ENCODE peak calls at places on chromosomes 1 and 21, in four cellular contexts. E, J, O and L are unnamed samples.

GRCh38 chr21:45309541-45310381 is 22.1 kb upstream of the POFUT2 start:
- DNase-seq in E (no peak), J (no peak), O (no peak), L (peak; percentile 6)

GRCh38 chr1:186078245-186078644 is 296.8 kb downstream of the TPR start:
- DNase-seq in J (no peak), E (no peak), O (peak; percentile 28), L (no peak)

GRCh38 chr1:159916240-159917051 is 8.9 kb downstream of the TAGLN2 start:
- DNase-seq in O (no peak), J (peak; percentile 60), E (no peak), L (no peak)

GRCh38 chr1:213884942-213885341 is 102.8 kb upstream of the PROX1 start:
- DNase-seq in O (no peak), E (no peak), J (no peak), L (no peak)

GRCh38 chr1:204725821-204726448 is 40.4 kb upstream of the LRRN2 start:
- DNase-seq in O (no peak), J (peak; percentile 19), E (no peak), L (no peak)

GRCh38 chr1:178057131-178057765 is 36.7 kb upstream of the RASAL2 start:
- DNase-seq in J (no peak), O (no peak), E (no peak), L (no peak)

GRCh38 chr1:43994794-43995790 is 3.7 kb downstream of the CCDC24 start:
- DNase-seq in E (peak; percentile 77), O (no peak), J (peak; percentile 40), L (peak; percentile 74)

GRCh38 chr1:64911326-64911725 is 55.0 kb downstream of the JAK1 start:
- DNase-seq in E (no peak), O (no peak), J (no peak), L (no peak)

GRCh38 chr1:63405021-63405420 is 37.6 kb downstream of the ALG6 start:
- DNase-seq in E (no peak), O (no peak), J (no peak), L (no peak)

GRCh38 chr1:54649130-54649898 is 7.7 kb downstream of the MROH7 start:
- DNase-seq in J (peak; percentile 70), E (no peak), O (no peak), L (no peak)

GRCh38 chr1:174775621-174776020 is 224.1 kb upstream of the CACYBP start:
- DNase-seq in O (no peak), E (no peak), J (no peak), L (no peak)

GRCh38 chr1:154987326-154987725 is 4.2 kb downstream of the FLAD1 start:
- DNase-seq in O (no peak), E (no peak), J (no peak), L (no peak)

GRCh38 chr1:111202707-111203623 is 2.5 kb upstream of the DENND2D start:
- DNase-seq in E (no peak), O (no peak), J (peak; percentile 35), L (no peak)

GRCh38 chr1:29254346-29254745 is 18.0 kb downstream of the PTPRU start:
- DNase-seq in E (no peak), O (no peak), J (no peak), L (no peak)

GRCh38 chr1:84171471-84171870 is 27.4 kb downstream of the PRKACB start:
- DNase-seq in E (no peak), J (no peak), O (no peak), L (no peak)

GRCh38 chr1:84168783-84169182 is 24.7 kb downstream of the PRKACB start:
- DNase-seq in O (no peak), E (no peak), J (no peak), L (no peak)

GRCh38 chr1:84170171-84170570 is 26.1 kb downstream of the PRKACB start:
- DNase-seq in O (no peak), J (no peak), E (no peak), L (no peak)

GRCh38 chr1:84174051-84174556 is 30.0 kb downstream of the PRKACB start:
- DNase-seq in J (peak; percentile 16), O (no peak), E (no peak), L (no peak)
- TF ChIP-seq ATF3 in J (no peak), O (no peak), E (no peak), L (no peak)

DNA sequence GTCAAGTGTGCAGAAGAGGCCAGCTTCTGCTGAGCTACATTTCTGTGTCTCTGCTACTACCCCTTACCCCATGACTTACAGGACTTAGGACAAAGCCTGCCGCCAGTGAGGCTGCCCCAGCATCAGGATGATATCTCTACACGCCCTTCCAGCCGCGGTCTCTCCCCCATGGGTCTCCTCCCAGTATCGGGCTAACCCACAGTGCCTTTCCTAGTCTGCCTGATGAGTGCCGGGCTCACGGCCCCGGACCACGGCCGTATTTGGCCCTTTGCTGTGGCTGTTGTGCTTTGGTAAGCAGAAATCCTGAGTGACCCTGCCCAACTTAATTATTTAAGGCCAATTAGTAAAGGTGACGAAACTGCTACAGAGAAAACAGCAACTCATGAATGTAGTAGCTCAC is 123.1 kb upstream of the IFFO2 start:
- DNase-seq in E (no peak), O (no peak), J (no peak), L (no peak)
- TF ChIP-seq TCF7 in E (no peak), O (no peak), J (no peak), L (no peak)

DNA sequence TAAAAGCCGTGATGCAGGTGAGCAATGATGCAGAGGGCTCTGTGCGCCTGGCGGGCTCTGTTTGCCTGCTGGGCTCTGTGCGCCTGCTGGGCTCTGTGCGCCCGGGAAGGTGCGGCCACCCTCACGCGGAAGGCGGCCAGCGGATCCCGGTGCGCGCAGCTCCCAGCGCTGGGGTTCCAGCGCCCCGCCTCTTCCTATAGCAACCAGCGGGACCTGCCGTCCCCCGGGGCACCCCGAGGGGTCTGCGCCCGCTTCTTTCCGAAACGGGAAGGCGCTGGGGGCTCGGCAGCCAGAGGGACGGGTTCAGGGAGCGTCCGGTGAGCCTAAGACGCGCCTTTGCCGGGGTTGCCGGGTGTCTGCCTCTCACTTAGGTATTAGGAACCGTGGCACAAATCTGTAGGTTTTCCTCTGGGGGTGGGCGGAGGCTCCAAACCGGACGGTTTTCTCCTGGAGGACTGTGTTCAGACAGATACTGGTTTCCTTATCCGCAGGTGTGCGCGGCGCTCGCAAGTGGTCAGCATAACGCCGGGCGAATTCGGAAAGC is 31.8 kb downstream of the PRMT2 start:
- DNase-seq in E (no peak), J (peak; percentile 16), O (no peak), L (peak; percentile 55)
- TF ChIP-seq ETV6 in E (no peak), J (no peak), O (no peak), L (no peak)

GRCh38 chr21:37264808-37265207 is 2.3 kb downstream of the VPS26C start:
- DNase-seq in O (no peak), J (no peak), E (no peak), L (no peak)

GRCh38 chr21:37263827-37264226 is 3.3 kb downstream of the VPS26C start:
- DNase-seq in E (no peak), O (no peak), J (no peak), L (no peak)

GRCh38 chr21:37257967-37258877 is 8.9 kb downstream of the VPS26C start:
- DNase-seq in J (peak; percentile 84), O (peak; percentile 87), E (no peak), L (peak; percentile 75)

GRCh38 chr21:37257526-37257966 is 9.6 kb downstream of the VPS26C start:
- DNase-seq in O (no peak), J (peak; percentile 57), E (no peak), L (no peak)

DNA sequence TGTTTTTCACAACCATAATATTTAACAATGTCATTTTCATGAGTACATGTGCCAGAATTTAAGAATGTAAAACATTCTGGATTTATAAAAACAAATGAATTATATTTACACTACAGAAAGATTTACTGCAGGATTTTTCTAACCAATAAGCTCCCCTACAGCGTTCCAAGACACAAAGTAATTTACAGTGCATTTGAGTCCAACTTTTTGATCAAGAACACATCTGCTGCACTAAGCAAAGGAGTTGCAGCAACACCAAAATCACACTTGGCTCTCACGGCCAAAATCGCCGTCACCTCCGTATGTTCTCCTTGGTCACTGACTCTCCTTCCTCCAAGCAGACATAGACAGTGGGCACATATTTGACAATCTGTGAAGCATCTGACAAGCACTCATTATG is 7.7 kb downstream of the VPS26C start:
- DNase-seq in O (no peak), E (no peak), J (no peak), L (no peak)
- TF ChIP-seq ATF3 in O (no peak), E (no peak), J (no peak), L (no peak)